ENCODE peak calls at places on chromosome 16, in four cellular contexts. One of them, this sample, is unnamed.

GRCh38 chr16:68528686-68529379 is 10.3 kb upstream of the ZFP90 start:
- DNase-seq in HEK293T: peak; percentile 85
- DNase-seq in WTC11: peak; percentile 91
- DNase-seq in K562: peak; percentile 81
- DNase-seq in this sample: peak; percentile 85

GRCh38 chr16:58814348-58814801 is 80.3 kb upstream of the GOT2 start:
- DNase-seq in K562: peak; percentile 73
- DNase-seq in WTC11: peak; percentile 26
- DNase-seq in HEK293T: peak; percentile 69
- DNase-seq in this sample: peak; percentile 16

GRCh38 chr16:80019395-80019794 is 418.9 kb upstream of the MAF start:
- DNase-seq in HEK293T: no peak
- DNase-seq in K562: no peak
- DNase-seq in WTC11: no peak
- DNase-seq in this sample: no peak

GRCh38 chr16:81624718-81625543 is 154.2 kb upstream of the PLCG2 start:
- DNase-seq in HEK293T: no peak
- DNase-seq in K562: peak; percentile 76
- DNase-seq in WTC11: no peak
- DNase-seq in this sample: peak; percentile 88

GRCh38 chr16:50910698-50911025 is 168.8 kb downstream of the CYLD start:
- DNase-seq in WTC11: no peak
- DNase-seq in K562: no peak
- DNase-seq in HEK293T: no peak
- DNase-seq in this sample: no peak

GRCh38 chr16:30698139-30698815 is 694 bp upstream of the SRCAP start:
- DNase-seq in HEK293T: peak; percentile 99
- DNase-seq in K562: peak; percentile 98
- DNase-seq in WTC11: peak; percentile 99
- DNase-seq in this sample: peak; percentile 97

GRCh38 chr16:61165797-61166196 is 870.4 kb downstream of the CDH8 start:
- DNase-seq in WTC11: no peak
- DNase-seq in HEK293T: no peak
- DNase-seq in K562: no peak
- DNase-seq in this sample: no peak

GRCh38 chr16:15509593-15510520 is 75.5 kb downstream of the BMERB1 start:
- DNase-seq in HEK293T: no peak
- DNase-seq in K562: no peak
- DNase-seq in WTC11: no peak
- DNase-seq in this sample: no peak

GRCh38 chr16:31386157-31386984 is 6.8 kb upstream of the ITGAD start:
- DNase-seq in HEK293T: no peak
- DNase-seq in K562: no peak
- DNase-seq in WTC11: no peak
- DNase-seq in this sample: no peak

GRCh38 chr16:85835956-85836705 is 36.6 kb downstream of the COX4I1 start:
- DNase-seq in HEK293T: no peak
- DNase-seq in WTC11: no peak
- DNase-seq in K562: no peak
- DNase-seq in this sample: no peak

GRCh38 chr16:82776466-82777146 is 149.8 kb downstream of the CDH13 start:
- DNase-seq in HEK293T: no peak
- DNase-seq in WTC11: no peak
- DNase-seq in K562: no peak
- DNase-seq in this sample: no peak

GRCh38 chr16:11016993-11017392 is 72.6 kb downstream of the CLEC16A start:
- DNase-seq in WTC11: no peak
- DNase-seq in HEK293T: no peak
- DNase-seq in K562: peak; percentile 19
- DNase-seq in this sample: peak; percentile 74
- TF ChIP-seq ELF4 in WTC11: no peak
- TF ChIP-seq ELF4 in HEK293T: no peak
- TF ChIP-seq ELF4 in K562: no peak
- TF ChIP-seq ELF4 in this sample: no peak

GRCh38 chr16:49860593-49860992 is 4.7 kb upstream of the ZNF423 start:
- DNase-seq in HEK293T: no peak
- DNase-seq in WTC11: no peak
- DNase-seq in K562: no peak
- DNase-seq in this sample: no peak

GRCh38 chr16:49859139-49859947 is 3.4 kb upstream of the ZNF423 start:
- DNase-seq in K562: peak; percentile 44
- DNase-seq in HEK293T: no peak
- DNase-seq in WTC11: peak; percentile 38
- DNase-seq in this sample: no peak

GRCh38 chr16:49856741-49857330 is 924 bp upstream of the ZNF423 start:
- DNase-seq in WTC11: peak; percentile 80
- DNase-seq in K562: peak; percentile 62
- DNase-seq in HEK293T: peak; percentile 67
- DNase-seq in this sample: peak; percentile 50

GRCh38 chr16:49857423-49858181 is 1.7 kb upstream of the ZNF423 start:
- DNase-seq in HEK293T: peak; percentile 88
- DNase-seq in WTC11: peak; percentile 85
- DNase-seq in K562: peak; percentile 83
- DNase-seq in this sample: peak; percentile 32

DNA sequence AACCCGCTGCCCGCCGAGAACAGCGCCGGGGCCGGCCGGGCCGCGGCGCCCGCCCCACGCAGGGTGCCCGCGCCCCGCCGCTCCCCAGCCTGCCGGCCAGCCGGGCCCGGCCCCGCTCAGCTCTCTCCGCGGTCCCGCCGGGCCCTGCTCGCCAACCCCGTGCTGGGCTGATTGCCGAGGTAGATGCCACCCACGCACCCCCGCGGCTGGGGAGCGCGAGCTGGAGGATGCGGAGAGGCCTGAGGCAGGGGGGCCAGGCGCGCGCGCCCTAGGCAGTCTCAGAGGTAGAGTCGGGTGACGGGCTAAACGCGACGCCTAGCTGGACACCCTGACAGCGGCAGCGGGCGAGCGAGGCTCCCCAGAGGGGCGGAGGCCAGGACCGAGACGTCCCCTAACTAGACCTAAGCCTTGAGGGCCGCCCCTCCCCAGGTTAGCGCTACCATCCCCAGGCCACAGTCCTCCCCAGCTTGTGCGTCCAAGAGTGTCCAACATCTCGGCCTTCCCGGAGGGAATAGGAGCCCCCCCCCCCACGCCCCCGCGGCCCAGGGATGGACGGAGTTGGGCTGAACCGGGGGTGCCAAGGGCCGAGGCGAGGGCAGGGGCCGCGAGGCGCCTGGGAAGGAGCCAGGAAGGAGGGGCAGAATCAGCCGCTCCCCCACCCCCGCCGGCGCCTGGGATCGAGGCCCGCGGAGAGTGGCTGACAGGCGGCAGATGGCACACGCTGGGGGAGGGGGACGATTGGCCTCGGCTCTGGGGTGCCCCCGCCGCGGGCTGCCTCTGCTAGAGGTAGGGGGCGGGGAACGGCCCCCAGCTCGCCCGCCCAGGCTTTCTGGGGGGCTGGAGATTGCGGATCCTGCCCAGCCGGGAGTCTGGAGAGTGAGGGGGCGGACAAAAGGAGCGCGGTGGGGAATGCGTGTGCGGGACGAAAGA is 2.6 kb upstream of the ZNF423 start:
- DNase-seq in WTC11: peak; percentile 59
- DNase-seq in K562: peak; percentile 37
- DNase-seq in HEK293T: no peak
- DNase-seq in this sample: no peak
- TF ChIP-seq ELF4 in WTC11: no peak
- TF ChIP-seq ELF4 in K562: no peak
- TF ChIP-seq ELF4 in HEK293T: no peak
- TF ChIP-seq ELF4 in this sample: no peak

GRCh38 chr16:2030036-2030435 is 3.3 kb downstream of the NHERF2 start:
- DNase-seq in HEK293T: no peak
- DNase-seq in WTC11: no peak
- DNase-seq in K562: no peak
- DNase-seq in this sample: no peak

GRCh38 chr16:2031081-2031577 is 4.4 kb downstream of the NHERF2 start:
- DNase-seq in WTC11: no peak
- DNase-seq in HEK293T: no peak
- DNase-seq in K562: no peak
- DNase-seq in this sample: no peak

GRCh38 chr16:2034695-2035430 is 8.2 kb downstream of the NHERF2 start:
- DNase-seq in K562: no peak
- DNase-seq in WTC11: no peak
- DNase-seq in HEK293T: no peak
- DNase-seq in this sample: no peak

GRCh38 chr16:2033057-2033911 is 6.6 kb downstream of the NHERF2 start:
- DNase-seq in K562: peak; percentile 70
- DNase-seq in WTC11: no peak
- DNase-seq in HEK293T: no peak
- DNase-seq in this sample: peak; percentile 53

DNA sequence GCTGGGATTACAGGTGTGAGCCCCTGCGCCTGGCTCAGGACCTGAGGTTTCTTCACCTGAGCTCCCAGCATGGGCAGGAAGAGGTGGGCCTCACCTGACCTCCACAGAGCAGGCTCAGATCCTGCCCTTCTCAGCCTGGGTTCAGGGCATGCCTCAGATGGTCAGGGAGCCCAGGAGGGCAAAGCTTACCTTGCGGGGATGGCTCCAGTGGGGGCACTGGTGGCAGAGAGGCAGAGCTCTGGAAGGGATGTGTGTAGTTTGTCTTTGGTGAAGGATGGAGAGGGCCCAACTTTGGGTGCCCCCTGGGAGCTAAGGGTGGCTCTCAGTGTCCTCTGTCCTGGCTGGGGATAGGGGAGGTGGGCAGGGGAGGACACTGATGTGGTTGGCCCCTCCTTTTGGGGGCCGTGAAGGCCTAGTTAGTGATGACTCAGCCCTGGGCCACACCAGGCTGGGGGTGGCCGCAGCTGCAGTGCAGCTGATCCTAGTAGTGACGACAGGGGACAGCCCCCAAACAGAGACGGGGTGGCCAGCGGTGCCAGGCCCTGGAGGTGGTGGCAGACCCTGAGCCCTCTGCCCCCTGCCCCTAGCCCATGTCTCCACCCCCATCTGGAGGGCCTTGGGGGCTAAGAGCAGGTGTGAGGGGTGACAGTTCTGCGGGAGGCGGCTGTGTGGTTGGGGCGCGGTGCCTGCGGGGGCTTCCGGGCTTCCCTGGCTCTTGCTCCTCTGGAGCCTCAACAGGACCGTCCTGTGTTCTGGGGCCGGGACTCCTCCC is 5.8 kb downstream of the NHERF2 start:
- DNase-seq in WTC11: no peak
- DNase-seq in HEK293T: no peak
- DNase-seq in K562: peak; percentile 75
- DNase-seq in this sample: no peak
- TF ChIP-seq ELF4 in WTC11: no peak
- TF ChIP-seq ELF4 in HEK293T: no peak
- TF ChIP-seq ELF4 in K562: no peak
- TF ChIP-seq ELF4 in this sample: no peak

DNA sequence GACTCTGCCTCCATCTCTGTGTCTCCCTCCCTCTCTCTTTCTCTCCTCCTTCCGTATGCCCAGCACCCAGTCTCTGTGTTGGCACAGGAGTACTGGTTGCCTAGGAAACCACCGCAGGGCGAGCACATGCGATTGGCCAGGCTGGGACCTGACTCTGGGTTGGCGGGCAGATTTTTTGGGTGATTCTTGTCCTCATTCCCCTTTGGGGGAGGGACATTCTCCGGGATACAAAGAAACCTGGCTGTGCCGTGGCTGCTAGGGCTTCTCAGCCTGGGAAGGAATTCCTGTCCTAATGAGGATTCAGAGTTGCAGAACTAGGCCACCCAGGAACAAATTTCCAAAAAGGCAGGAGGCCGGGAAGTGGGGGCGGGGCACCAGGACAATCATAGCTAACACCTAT is 168.9 kb downstream of the SHISA9 start:
- DNase-seq in HEK293T: no peak
- DNase-seq in WTC11: peak; percentile 83
- DNase-seq in K562: no peak
- DNase-seq in this sample: no peak
- TF ChIP-seq ELF4 in HEK293T: no peak
- TF ChIP-seq ELF4 in WTC11: no peak
- TF ChIP-seq ELF4 in K562: no peak
- TF ChIP-seq ELF4 in this sample: no peak

DNA sequence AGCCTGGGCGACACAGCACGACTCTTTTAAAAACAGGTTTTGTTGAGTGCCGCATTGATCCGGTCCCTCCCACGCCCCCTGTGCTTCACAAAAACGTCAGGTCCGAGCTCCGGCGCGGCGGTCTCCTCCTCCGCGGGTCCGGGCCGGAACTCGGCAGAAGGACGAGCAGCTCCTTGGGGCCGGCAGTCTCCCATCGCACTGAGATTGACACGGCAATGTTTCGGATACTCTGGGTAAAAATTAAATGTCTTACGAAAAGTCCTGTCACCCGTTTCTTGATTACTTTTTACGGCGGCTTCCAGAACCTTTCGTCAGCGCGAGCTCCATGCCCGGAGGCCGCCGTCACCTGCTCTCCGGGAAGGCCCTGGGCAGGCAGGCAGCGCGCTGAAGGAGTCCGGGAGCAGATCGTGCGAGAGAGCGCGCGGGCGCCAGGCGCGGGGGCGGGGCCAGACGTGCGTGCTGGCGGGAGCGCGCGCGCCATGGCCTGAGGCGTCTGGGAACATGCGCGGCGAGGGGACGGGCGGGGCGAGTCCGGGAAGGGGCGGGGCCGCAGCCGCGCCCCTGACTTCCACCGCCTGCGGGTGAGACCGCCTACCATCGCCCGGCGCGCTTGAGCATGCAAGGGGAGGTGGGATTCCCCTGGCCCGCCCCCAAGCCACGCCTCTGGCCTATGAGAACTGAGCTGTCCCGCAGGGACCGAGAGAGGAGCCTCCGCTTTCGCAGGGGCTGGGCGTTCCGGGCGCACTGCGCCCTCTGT is 11.7 kb upstream of the SRL start:
- DNase-seq in K562: peak; percentile 97
- DNase-seq in HEK293T: peak; percentile 98
- DNase-seq in WTC11: peak; percentile 100
- DNase-seq in this sample: peak; percentile 97
- TF ChIP-seq ELF4 in K562: no peak
- TF ChIP-seq ELF4 in HEK293T: no peak
- TF ChIP-seq ELF4 in WTC11: no peak
- TF ChIP-seq ELF4 in this sample: no peak

GRCh38 chr16:88491001-88491559 is 38.0 kb downstream of the ZFPM1 start:
- DNase-seq in K562: no peak
- DNase-seq in HEK293T: no peak
- DNase-seq in WTC11: no peak
- DNase-seq in this sample: no peak
- TF ChIP-seq ELF4 in K562: no peak
- TF ChIP-seq ELF4 in HEK293T: no peak
- TF ChIP-seq ELF4 in WTC11: no peak
- TF ChIP-seq ELF4 in this sample: no peak

This sample was measured in HepG2.